ENCODE peak calls at places on chromosome 12, in five cellular contexts. A is uterus, N is right lobe of liver, T is neural progenitor cell, D is brain microvascular endothelial cell. F is an unnamed sample.
A peak's percentile ranks its signal among the peaks of the same experiment; 100 is the strongest.

GRCh38 chr12:65670775-65671174 is 153.5 kb upstream of the HMGA2 start:
- DNase-seq in A (no peak), D (no peak), N (no peak), T (no peak), F (no peak)

GRCh38 chr12:10170199-10170598 is 1.7 kb downstream of the OLR1 start:
- DNase-seq in N (no peak), A (no peak), D (no peak), T (no peak), F (no peak)

GRCh38 chr12:51871126-51871525 is 16.8 kb upstream of the ANKRD33 start:
- DNase-seq in N (peak; percentile 55), D (no peak), A (no peak), T (no peak), F (peak; percentile 28)

GRCh38 chr12:57844725-57845477 is 1.6 kb downstream of the CTDSP2 start:
- DNase-seq in D (peak; percentile 54), A (peak; percentile 86), T (peak; percentile 73), N (peak; percentile 90), F (no peak)

GRCh38 chr12:71900091-71900490 is 38.6 kb upstream of the TPH2 start:
- DNase-seq in N (no peak), A (no peak), T (no peak), D (no peak), F (no peak)

GRCh38 chr12:12837025-12837872 is 24.1 kb downstream of the DDX47 start:
- DNase-seq in A (peak; percentile 55), N (no peak), T (peak; percentile 57), D (peak; percentile 79), F (peak; percentile 19)

GRCh38 chr12:47941475-47942326 is 21.7 kb upstream of the TMEM106C start:
- DNase-seq in D (no peak), T (no peak), N (no peak), A (no peak), F (no peak)

GRCh38 chr12:93743999-93744689 is 67.0 kb downstream of the CRADD start:
- DNase-seq in T (no peak), N (no peak), A (no peak), D (no peak), F (peak; percentile 23)

GRCh38 chr12:11884661-11885060 is 186.1 kb upstream of the BCL2L14 start:
- DNase-seq in D (no peak), N (no peak), A (no peak), T (no peak), F (no peak)

DNA sequence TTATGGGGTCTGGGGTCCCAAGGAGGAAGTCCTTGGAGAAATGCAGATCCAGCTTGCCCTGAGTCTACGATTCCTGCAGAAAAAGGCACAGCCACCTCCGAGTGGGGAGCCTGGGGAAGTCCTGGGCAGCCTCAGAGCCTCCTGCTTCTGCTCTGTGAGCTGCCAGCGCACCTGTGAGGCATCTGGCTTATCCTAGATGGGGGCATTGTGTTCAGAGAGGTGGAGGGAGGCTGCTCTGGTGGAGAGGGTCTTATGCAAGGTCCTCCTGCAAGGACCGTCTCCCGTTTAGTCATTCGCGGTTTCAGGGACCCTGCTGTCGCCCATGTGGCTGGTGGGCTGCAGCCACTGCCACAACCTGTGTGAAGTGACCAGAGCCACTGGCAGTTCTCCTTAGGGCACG is 53.0 kb upstream of the PRMT8 start:
- DNase-seq in T (no peak), N (no peak), A (no peak), D (no peak), F (no peak)
- TF ChIP-seq CTCF in T (no peak), N (no peak), A (no peak), D (no peak), F (no peak)

GRCh38 chr12:55001198-55001827 is 16.8 kb upstream of the TESPA1 start:
- DNase-seq in A (no peak), T (no peak), D (no peak), N (no peak), F (no peak)
- H3K27ac ChIP-seq in A (no peak overlapping the region), T (no peak overlapping the region), D (no peak overlapping the region), N (no peak overlapping the region), F (no peak overlapping the region)

DNA sequence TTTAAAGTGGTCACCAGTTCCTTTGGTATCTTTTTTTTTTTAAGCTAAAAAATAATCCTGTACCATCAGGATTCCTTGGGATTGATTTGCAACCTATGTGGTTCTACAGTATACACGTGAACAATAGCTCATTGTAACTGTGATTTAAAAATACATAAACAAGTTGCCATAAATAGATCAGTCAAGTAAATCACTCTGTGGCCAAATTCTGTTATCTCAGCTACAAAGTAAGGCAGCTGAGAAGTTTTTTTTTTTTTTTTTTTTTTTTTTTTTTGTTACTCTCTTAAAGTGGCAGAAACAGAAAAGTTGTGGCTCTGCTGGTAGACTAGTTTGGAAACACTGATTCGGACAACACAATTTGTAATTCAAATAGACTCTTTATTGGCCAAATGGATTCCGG is 104.5 kb downstream of the PRICKLE1 start:
- DNase-seq in N (no peak), T (no peak), D (no peak), A (no peak), F (no peak)
- H3K27me3 ChIP-seq in N (no peaks in the 10 kb centered on the region), T (peaks cover 33% of the 10 kb centered on the region), D (no peaks in the 10 kb centered on the region), A (no peaks in the 10 kb centered on the region), F (peaks cover 9% of the 10 kb centered on the region)

GRCh38 chr12:20601668-20602280 is 93.4 kb upstream of the SLCO1C1 start:
- DNase-seq in D (no peak), A (no peak), N (no peak), T (peak; percentile 14), F (no peak)
- TF ChIP-seq CTCF in D (peak; percentile 26), A (peak; percentile 58), N (peak; percentile 65), T (peak; percentile 68), F (peak; percentile 5)

GRCh38 chr12:110992909-110993308 is 72.5 kb upstream of the MYL2 start:
- DNase-seq in N (no peak), T (no peak), D (no peak), A (no peak), F (no peak)

GRCh38 chr12:110995615-110996014 is 75.2 kb upstream of the MYL2 start:
- DNase-seq in N (no peak), A (no peak), T (no peak), D (no peak), F (no peak)

GRCh38 chr12:110996415-110996814 is 76.0 kb upstream of the MYL2 start:
- DNase-seq in D (no peak), T (no peak), N (no peak), A (no peak), F (no peak)

GRCh38 chr12:110993425-110993824 is 73.0 kb upstream of the MYL2 start:
- DNase-seq in T (no peak), D (no peak), N (no peak), A (no peak), F (no peak)

DNA sequence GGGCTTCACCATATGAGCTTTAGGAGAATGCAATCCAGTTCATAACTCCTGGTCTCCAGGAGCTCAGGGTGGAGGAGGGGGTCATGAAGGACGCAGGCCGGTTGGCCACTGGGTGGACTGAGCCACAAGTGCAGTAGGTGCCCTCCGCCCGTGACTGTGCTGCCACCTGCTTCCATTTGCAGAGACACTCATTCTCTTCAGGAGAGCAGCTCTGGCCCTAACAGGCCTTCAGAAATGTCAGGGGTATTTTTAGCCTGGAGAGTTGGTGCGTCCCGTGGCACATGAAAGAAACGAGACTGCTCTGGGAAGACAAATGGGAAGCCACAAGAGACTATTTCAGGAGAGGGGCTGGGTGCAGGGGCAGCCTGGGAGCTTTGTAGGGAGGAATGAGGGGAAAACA is 74.6 kb upstream of the MYL2 start:
- DNase-seq in N (no peak), A (no peak), T (no peak), D (no peak), F (peak; percentile 72)
- H3K27ac ChIP-seq in N (no peak overlapping the region), A (no peak overlapping the region), T (no peak overlapping the region), D (no peak overlapping the region), F (peak overlapping the region; percentile 15)

DNA sequence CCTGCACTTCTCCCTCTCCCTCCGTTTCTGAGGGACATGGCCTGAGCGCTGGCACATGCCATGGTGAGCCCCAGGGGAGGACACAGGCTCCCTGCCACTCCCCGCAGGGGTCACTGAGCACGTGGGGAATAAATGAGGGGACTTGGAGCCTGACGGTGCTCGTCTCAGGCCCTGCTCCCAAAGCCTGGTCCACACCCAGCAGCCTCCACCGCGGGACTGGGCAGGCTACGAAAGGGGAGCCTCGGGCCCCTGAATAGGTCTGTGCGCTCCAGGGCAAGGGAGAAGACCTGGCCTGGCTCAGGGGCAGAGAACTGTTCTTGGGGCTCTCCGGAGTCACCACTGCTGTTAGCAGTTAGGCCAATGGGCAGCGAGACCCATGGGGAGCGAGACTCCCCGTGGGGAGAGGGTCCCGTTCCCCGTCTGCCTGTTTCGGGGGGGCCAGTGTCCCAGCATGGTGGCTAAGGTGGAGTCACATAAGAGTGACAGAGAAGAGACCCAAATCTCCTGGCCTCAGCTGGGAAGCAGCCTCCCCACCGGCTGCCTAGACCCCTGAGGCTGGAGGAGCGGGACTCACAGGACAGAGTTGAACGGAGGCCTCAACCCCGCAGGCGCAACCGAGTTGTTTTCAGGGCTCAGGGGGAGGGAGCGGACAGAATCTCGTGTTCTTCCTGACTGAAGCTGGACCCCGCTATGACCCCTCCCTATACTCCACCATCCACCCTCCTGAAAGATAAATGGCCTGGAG is 329.8 kb upstream of the SFSWAP start:
- DNase-seq in N (no peak), T (peak; percentile 34), A (no peak), D (no peak), F (no peak)
- H3K27me3 ChIP-seq in N (no peaks in the 10 kb centered on the region), T (no peaks in the 10 kb centered on the region), A (no peaks in the 10 kb centered on the region), D (no peaks in the 10 kb centered on the region), F (no peaks in the 10 kb centered on the region)

DNA sequence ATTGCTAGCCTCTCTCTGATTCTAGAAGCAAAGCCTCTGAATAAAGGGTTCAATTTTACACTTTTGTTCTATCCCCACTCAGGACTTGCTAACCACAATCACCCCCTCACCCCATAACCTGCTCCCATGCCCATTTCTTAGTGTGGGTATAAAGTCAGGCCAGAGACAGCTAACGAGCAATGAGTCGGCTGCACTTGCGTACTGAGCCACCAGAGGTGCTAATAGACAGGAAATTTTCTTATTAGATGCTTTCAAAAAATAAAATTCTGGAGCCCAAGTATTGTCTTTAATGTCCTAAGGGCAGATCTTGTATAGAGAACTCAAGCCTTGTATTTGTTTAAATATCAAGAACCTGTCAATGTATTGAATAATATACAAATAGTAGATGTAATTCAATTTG is 256.9 kb downstream of the SYT1 start:
- DNase-seq in N (no peak), A (no peak), D (no peak), T (no peak), F (peak; percentile 8)
- TF ChIP-seq CTCF in N (no peak), A (no peak), D (peak; percentile 59), T (peak; percentile 53), F (peak; percentile 35)

DNA sequence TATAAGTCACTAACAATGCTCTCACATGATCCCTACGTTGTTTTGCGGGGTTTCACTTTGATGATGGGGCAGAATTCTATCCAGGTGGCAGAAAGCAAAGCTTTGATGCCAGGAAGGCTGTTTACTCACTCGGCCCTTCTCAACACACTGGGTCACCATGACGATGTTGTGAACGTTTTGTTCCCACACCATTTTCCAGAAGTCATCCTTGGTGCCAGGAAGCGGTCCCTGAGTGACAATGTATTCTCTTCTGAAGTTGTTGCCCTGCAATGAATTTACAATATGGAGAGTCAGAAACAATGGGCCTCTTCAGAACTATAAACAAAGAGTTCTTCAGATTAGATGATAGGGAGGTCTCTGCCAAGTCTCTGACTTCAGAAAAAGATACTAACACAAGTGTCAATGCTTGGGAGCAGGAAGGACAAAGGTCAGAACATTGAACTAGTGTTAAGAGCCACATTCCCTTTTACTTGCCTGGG is 101.3 kb downstream of the PTPRB start:
- DNase-seq in T (no peak), A (peak; percentile 36), D (no peak), N (no peak), F (no peak)
- H3K27ac ChIP-seq in T (no peak overlapping the region), A (peak overlapping the region; percentile 65), D (no peak overlapping the region), N (no peak overlapping the region), F (no peak overlapping the region)

GRCh38 chr12:49092086-49092815 is 2.4 kb downstream of the DHH start:
- DNase-seq in D (no peak), T (peak; percentile 90), A (peak; percentile 66), N (peak; percentile 59), F (peak; percentile 77)
- H3K27me3 ChIP-seq in D (peaks cover 12% of the 10 kb centered on the region), T (peaks cover 85% of the 10 kb centered on the region), A (no peaks in the 10 kb centered on the region), N (no peaks in the 10 kb centered on the region), F (peaks cover 50% of the 10 kb centered on the region)